ENCODE peak calls at places on chromosomes 5 and 9, in nine cellular contexts. O, I, T, U, Q, K, H, V and X are unnamed samples.

GRCh38 chr5:4857761-4858160 is 282.4 kb upstream of the ADAMTS16 start:
- DNase-seq in U (no peak), K (no peak), Q (no peak), I (no peak), T (no peak), O (no peak), V (no peak), H (no peak), X (no peak)

GRCh38 chr5:137236266-137236665 is 262.9 kb downstream of the SPOCK1 start:
- DNase-seq in H (no peak), V (no peak), T (no peak), U (no peak), I (no peak), Q (no peak), K (no peak), O (no peak), X (no peak)

GRCh38 chr5:173727839-173728778 is 111.7 kb upstream of the BOD1 start:
- DNase-seq in K (no peak), H (no peak), V (no peak), U (no peak), O (no peak), T (no peak), I (no peak), Q (no peak), X (no peak)

GRCh38 chr5:16074358-16074757 is 105.2 kb downstream of the MARCHF11 start:
- DNase-seq in V (no peak), O (no peak), H (no peak), K (no peak), Q (no peak), I (no peak), U (no peak), T (no peak), X (no peak)

GRCh38 chr5:180041501-180042274 is 29.9 kb downstream of the RNF130 start:
- DNase-seq in O (no peak), Q (no peak), H (no peak), T (no peak), U (no peak), V (no peak), K (no peak), I (no peak), X (no peak)

GRCh38 chr9:116471943-116472506 is 215.1 kb upstream of the TRIM32 start:
- DNase-seq in V (no peak), Q (no peak), O (no peak), H (no peak), T (no peak), U (no peak), I (no peak), K (no peak), X (no peak)

GRCh38 chr9:37839491-37840461 is 39.2 kb downstream of the DCAF10 start:
- DNase-seq in K (no peak), T (no peak), V (peak; percentile 10), O (no peak), U (no peak), I (no peak), Q (peak; percentile 44), H (no peak), X (no peak)

GRCh38 chr5:134143431-134143830 is 28.9 kb downstream of the TCF7 start:
- DNase-seq in K (no peak), T (no peak), Q (no peak), V (no peak), U (no peak), I (no peak), O (no peak), H (no peak), X (no peak)

GRCh38 chr5:618450-618849 is 6.3 kb downstream of the CEP72 start:
- DNase-seq in U (no peak), I (no peak), Q (no peak), V (no peak), T (no peak), H (no peak), O (no peak), K (no peak), X (no peak)